ENCODE peak calls at places on chromosomes 5 and 9, in five cellular contexts. H is WTC11; R is DMS153; M is effector memory CD8-positive, alpha-beta T cell; Y is cardiac muscle cell. D is an unnamed sample.

GRCh38 chr9:20788526-20789421 is 104.7 kb downstream of the FOCAD start:
- DNase-seq in H (no peak), M (no peak), Y (peak), R (no peak), D (no peak)

GRCh38 chr5:33969572-33970452 is 14.7 kb downstream of the SLC45A2 start:
- DNase-seq in Y (peak), R (peak), M (no peak), H (peak), D (peak)

GRCh38 chr9:13125261-13125660 is 154.2 kb downstream of the MPDZ start:
- DNase-seq in R (no peak), Y (no peak), M (no peak), H (no peak), D (no peak)

GRCh38 chr9:33638516-33638915 is 114.5 kb downstream of the ANKRD18B start:
- DNase-seq in R (no peak), M (no peak), Y (no peak), H (no peak), D (no peak)

GRCh38 chr5:135063511-135064234 is 29.6 kb upstream of the PITX1 start:
- DNase-seq in M (no peak), R (no peak), Y (no peak), H (no peak), D (no peak)

GRCh38 chr5:150619359-150620230 is 20.9 kb upstream of the SYNPO start:
- DNase-seq in R (no peak), M (no peak), Y (peak), H (no peak), D (no peak)

GRCh38 chr9:136282272-136282861 is 21.5 kb downstream of the CCDC187 start:
- DNase-seq in Y (no peak), H (no peak), M (no peak), R (no peak), D (no peak)

GRCh38 chr5:123012321-123012720 is 24.2 kb downstream of the PPIC start:
- DNase-seq in M (no peak), H (no peak), Y (no peak), R (no peak), D (no peak)

GRCh38 chr9:98161851-98162250 is 30.6 kb downstream of the CORO2A start:
- DNase-seq in R (no peak), Y (no peak), H (no peak), M (no peak), D (no peak)

GRCh38 chr9:26170224-26170623 is 492.0 kb upstream of the TUSC1 start:
- DNase-seq in R (no peak), H (no peak), Y (peak), M (no peak), D (no peak)

GRCh38 chr9:38284039-38284767 is 108.3 kb upstream of the ALDH1B1 start:
- DNase-seq in R (no peak), Y (no peak), M (no peak), H (no peak), D (no peak)

GRCh38 chr9:135826188-135826545 is 81.2 kb downstream of the CAMSAP1 start:
- DNase-seq in Y (no peak), R (no peak), M (no peak), H (no peak), D (no peak)

GRCh38 chr9:21542780-21543179 is 60.7 kb upstream of the IFNE start:
- DNase-seq in M (no peak), H (no peak), Y (peak), R (no peak), D (no peak)

GRCh38 chr5:25181249-25181648 is 536.5 kb upstream of the CDH10 start:
- DNase-seq in R (no peak), H (no peak), Y (no peak), M (no peak), D (no peak)

GRCh38 chr9:2615532-2615931 is 6.1 kb upstream of the VLDLR start:
- DNase-seq in H (no peak), M (no peak), R (no peak), Y (no peak), D (no peak)

GRCh38 chr9:84794981-84795637 is 125.6 kb downstream of the NTRK2 start:
- DNase-seq in R (no peak), Y (no peak), M (no peak), H (no peak), D (no peak)